ENCODE peak calls at places on chromosomes 2 and 18, in eight cellular contexts. I is type B pancreatic cell, B is GM13977, V is breast epithelium, F is endodermal cell, E is tibial artery, A is pancreas, U is astrocyte of the spinal cord. W is an unnamed sample.
A peak's percentile ranks its signal among the peaks of the same experiment; 100 is the strongest.

GRCh38 chr18:50895350-50896045 is 16.6 kb downstream of the ME2 start:
- DNase-seq in I (no peak), B (no peak), V (no peak), F (no peak), E (no peak), A (no peak), U (no peak), W (no peak)

GRCh38 chr2:53854678-53855077 is 5.1 kb downstream of the GPR75 start:
- DNase-seq in I (no peak), B (no peak), V (no peak), F (no peak), E (no peak), A (no peak), U (no peak), W (no peak)

GRCh38 chr2:201500534-201500933 is 49.0 kb downstream of the STRADB start:
- DNase-seq in I (no peak), B (no peak), V (no peak), F (no peak), E (no peak), A (no peak), U (peak; percentile 49), W (no peak)

GRCh38 chr2:43759195-43759594 is 14.6 kb upstream of the DYNC2LI1 start:
- DNase-seq in I (no peak), B (no peak), V (no peak), F (no peak), E (peak; percentile 30), A (no peak), U (peak; percentile 77), W (no peak)

GRCh38 chr18:34280653-34281052 is 55.9 kb upstream of the NOL4 start:
- DNase-seq in I (no peak), B (no peak), V (no peak), F (no peak), E (no peak), A (no peak), U (no peak), W (no peak)

GRCh38 chr2:150621800-150622199 is 134.3 kb upstream of the RND3 start:
- DNase-seq in I (no peak), B (no peak), V (no peak), F (no peak), E (no peak), A (no peak), U (peak; percentile 78), W (no peak)

GRCh38 chr2:225104971-225105370 is 62.7 kb upstream of the DOCK10 start:
- DNase-seq in I (no peak), B (no peak), V (no peak), F (no peak), E (no peak), A (no peak), U (no peak), W (no peak)

GRCh38 chr18:75255113-75255512 is 44.5 kb downstream of the TSHZ1 start:
- DNase-seq in I (no peak), B (no peak), V (no peak), F (no peak), E (no peak), A (no peak), U (no peak), W (no peak)

GRCh38 chr2:219483451-219484342 is 15.0 kb upstream of the GMPPA start:
- DNase-seq in I (no peak), B (no peak), V (no peak), F (peak; percentile 69), E (no peak), A (no peak), U (no peak), W (no peak)

GRCh38 chr2:78029392-78029995 is 507.3 kb upstream of the LRRTM4 start:
- DNase-seq in I (no peak), B (no peak), V (no peak), F (no peak), E (no peak), A (no peak), U (no peak), W (no peak)

GRCh38 chr18:55355220-55355619 is 232.8 kb downstream of the TCF4 start:
- DNase-seq in I (no peak), B (no peak), V (no peak), F (no peak), E (no peak), A (no peak), U (no peak), W (no peak)

GRCh38 chr18:55509631-55510372 is 78.2 kb downstream of the TCF4 start:
- DNase-seq in I (no peak), B (peak; percentile 61), V (no peak), F (no peak), E (no peak), A (no peak), U (peak; percentile 92), W (no peak)

GRCh38 chr2:181755181-181755580 is 74.9 kb upstream of the NEUROD1 start:
- DNase-seq in I (no peak), B (no peak), V (no peak), F (no peak), E (no peak), A (no peak), U (no peak), W (no peak)

GRCh38 chr2:74917702-74918619 is 40.5 kb upstream of the POLE4 start:
- DNase-seq in I (no peak), B (no peak), V (no peak), F (no peak), E (no peak), A (no peak), U (peak; percentile 32), W (no peak)

GRCh38 chr2:201257381-201257940 is 2.9 kb upstream of the CASP8 start:
- DNase-seq in I (no peak), B (peak; percentile 47), V (no peak), F (peak; percentile 63), E (peak; percentile 35), A (peak; percentile 41), U (peak; percentile 18), W (no peak)

GRCh38 chr2:46554381-46554780 is 75.0 kb downstream of the TMEM247 start:
- DNase-seq in I (no peak), B (no peak), V (no peak), F (no peak), E (peak; percentile 71), A (no peak), U (no peak), W (peak; percentile 89)

DNA sequence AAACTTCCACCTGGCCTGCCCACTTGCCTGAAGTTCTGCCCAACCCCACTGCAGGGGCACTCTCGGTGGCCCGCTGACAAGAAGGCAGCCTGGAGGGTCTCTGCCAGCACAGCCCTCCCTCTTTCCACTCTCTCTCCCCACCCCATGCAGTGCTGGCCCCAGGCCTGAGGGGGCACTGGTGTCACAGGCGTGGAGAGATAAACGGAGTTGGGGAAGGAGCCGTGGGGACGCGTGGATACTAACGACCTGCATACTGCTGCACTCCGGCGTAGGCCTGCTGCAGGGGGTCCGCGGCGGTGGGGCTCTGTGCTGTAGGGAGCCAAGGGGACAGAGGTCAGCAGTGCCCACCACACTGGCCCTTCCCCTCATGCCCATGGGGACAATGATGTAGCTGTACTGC is 299.3 kb downstream of the CELF4 start:
- DNase-seq in I (no peak), B (no peak), V (no peak), F (peak; percentile 85), E (no peak), A (no peak), U (no peak), W (no peak)
- TF ChIP-seq CTCF in I (peak; percentile 58), B (peak; percentile 35), V (no peak), F (peak; percentile 73), E (no peak), A (no peak), U (no peak), W (no peak)

GRCh38 chr2:135422898-135423297 is 108.1 kb downstream of the ZRANB3 start:
- DNase-seq in I (no peak), B (no peak), V (no peak), F (no peak), E (no peak), A (no peak), U (no peak), W (no peak)

DNA sequence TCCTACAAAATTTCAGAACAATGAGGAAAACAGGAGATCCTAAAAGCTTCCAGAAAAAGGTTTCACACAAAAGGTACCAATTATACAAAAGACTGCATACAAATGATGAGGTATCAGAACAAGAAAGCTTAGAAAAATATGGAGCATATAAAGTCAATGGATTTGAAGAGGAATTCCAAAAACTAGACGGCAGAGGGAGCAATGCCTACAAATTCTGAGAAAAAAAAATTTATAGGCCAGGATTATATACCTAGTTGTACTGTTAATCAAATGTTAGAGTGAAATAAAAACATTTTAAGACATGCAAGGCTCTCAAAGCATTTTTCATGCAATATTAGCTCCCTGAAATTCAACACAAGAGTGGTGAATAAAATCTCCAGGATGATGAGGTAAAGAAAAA is 106.2 kb downstream of the ZRANB3 start:
- DNase-seq in I (no peak), B (no peak), V (no peak), F (no peak), E (no peak), A (no peak), U (no peak), W (no peak)
- TF ChIP-seq CTCF in I (no peak), B (no peak), V (no peak), F (no peak), E (no peak), A (no peak), U (no peak), W (no peak)

DNA sequence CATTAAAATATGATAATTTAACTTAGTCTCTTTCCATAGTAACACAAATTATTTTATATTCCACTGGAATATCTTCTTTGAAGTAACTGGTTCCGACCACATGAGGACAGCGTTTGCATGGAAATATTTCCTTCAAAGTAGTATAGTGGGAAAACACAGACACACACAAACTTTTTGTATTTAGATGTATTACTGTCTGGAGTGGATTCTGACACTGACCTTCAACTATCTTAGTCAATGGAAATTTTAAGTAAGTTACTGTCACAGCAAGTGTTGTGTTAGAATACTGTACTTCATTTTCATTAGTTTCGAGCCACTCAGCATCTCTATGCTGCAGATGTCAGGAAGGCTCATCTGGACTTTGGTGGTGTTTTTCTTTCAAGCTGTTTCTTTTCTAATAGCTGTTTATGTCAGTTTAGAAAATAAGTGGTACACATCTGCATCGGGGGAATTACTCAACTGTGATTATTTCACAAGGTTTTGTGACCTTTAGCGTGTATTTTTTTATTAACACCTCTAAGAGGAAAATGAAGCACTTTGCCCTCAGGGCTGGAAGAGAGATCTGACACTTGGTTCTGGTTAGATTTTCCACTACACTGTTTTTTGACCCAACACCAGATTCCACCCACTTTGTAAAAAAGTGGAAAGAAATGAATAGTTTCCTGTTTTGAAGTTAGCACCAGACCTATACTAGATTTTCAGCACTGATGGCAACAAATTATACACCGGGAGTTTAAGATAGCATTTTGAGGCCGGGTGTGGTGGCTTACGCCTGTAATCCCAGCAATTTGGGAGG is 18.9 kb upstream of the THOC1 start:
- DNase-seq in I (no peak), B (no peak), V (no peak), F (no peak), E (no peak), A (no peak), U (peak; percentile 54), W (no peak)
- TF ChIP-seq CTCF in I (peak; percentile 71), B (peak; percentile 21), V (peak; percentile 50), F (peak; percentile 66), E (peak; percentile 53), A (no peak), U (peak; percentile 69), W (no peak)

DNA sequence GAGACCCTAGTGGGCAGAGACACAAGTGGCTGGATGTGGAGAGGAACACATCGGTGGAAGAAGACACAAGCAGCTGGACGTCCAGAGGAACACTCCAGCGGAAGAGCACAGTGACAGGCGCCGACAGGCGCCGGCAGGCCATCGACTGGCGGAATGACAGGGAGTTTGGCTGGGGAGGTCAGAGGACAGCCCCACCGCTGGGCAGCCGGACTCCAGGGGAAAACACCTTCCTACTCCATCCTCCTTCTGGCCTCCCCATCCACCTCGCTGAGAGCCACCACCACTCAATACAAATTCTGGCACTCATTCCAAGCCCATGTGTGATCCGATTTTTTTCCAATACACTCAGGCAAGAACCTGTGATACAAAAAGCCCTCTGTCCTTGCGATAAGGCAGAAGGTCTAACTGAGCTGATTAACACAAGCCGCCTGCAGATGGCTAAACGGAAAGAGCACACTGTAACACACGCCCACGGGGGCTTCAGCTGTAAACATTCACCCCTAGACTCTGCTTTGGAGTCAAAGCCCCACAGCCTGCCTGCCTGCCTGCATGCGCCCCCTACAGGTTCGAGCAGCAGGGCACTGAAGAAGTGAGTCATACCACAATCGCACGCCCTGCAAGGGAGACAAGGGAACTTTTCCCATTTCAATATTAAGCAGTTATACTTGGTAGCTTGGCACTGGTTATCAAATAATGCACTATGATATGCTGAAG is 50.2 kb upstream of the LRP1B start:
- DNase-seq in I (no peak), B (no peak), V (no peak), F (peak; percentile 92), E (no peak), A (no peak), U (no peak), W (no peak)
- TF ChIP-seq CTCF in I (peak; percentile 64), B (peak; percentile 40), V (no peak), F (peak; percentile 88), E (no peak), A (peak; percentile 13), U (peak; percentile 55), W (no peak)

W was measured in vagina.